ENCODE peak calls at places on chromosomes 3 and 15, in four cellular contexts. D is cardiac muscle cell, J is progenitor cell of endocrine pancreas, T is AG09319. M is an unnamed sample.

GRCh38 chr15:25056484-25057429 is 102.0 kb downstream of the SNRPN start:
- DNase-seq in J (peak), D (no peak), T (no peak), M (no peak)

GRCh38 chr15:62558640-62559039 is 393.6 kb upstream of the C2CD4B start:
- DNase-seq in D (no peak), T (no peak), J (no peak), M (no peak)

GRCh38 chr15:57732526-57733331 is 26.2 kb downstream of the POLR2M start:
- DNase-seq in J (peak), T (no peak), D (peak), M (peak)

GRCh38 chr15:93141373-93141790 is 52.4 kb upstream of the RGMA start:
- DNase-seq in D (no peak), T (no peak), J (no peak), M (no peak)

GRCh38 chr3:15309662-15310335 is 22.6 kb downstream of the SH3BP5 start:
- DNase-seq in T (no peak), D (no peak), J (no peak), M (no peak)

GRCh38 chr15:79028411-79028964 is 62.1 kb downstream of the RASGRF1 start:
- DNase-seq in T (no peak), J (peak), D (peak), M (peak)

GRCh38 chr3:188797045-188797444 is 374.7 kb upstream of the TPRG1 start:
- DNase-seq in D (no peak), T (no peak), J (no peak), M (no peak)

GRCh38 chr3:14507757-14508504 is 32.2 kb downstream of the GRIP2 start:
- DNase-seq in D (no peak), J (no peak), T (no peak), M (no peak)

GRCh38 chr3:31880020-31880419 is 101.0 kb downstream of the OSBPL10 start:
- DNase-seq in D (peak), J (no peak), T (no peak), M (no peak)

GRCh38 chr3:33962383-33962782 is 164.0 kb downstream of the PDCD6IP start:
- DNase-seq in D (no peak), T (no peak), J (no peak), M (no peak)

GRCh38 chr3:41223691-41224090 is 24.4 kb downstream of the CTNNB1 start:
- DNase-seq in J (no peak), D (no peak), T (no peak), M (no peak)

GRCh38 chr15:29226431-29227216 is 43.0 kb downstream of the NSMCE3 start:
- DNase-seq in D (no peak), J (no peak), T (no peak), M (peak)

GRCh38 chr15:77606142-77607034 is 26.3 kb downstream of the LINGO1 start:
- DNase-seq in T (no peak), D (peak), J (no peak), M (no peak)

GRCh38 chr15:59256538-59256937 is 49.9 kb downstream of the LDHAL6B start:
- DNase-seq in J (no peak), D (no peak), T (no peak), M (no peak)

GRCh38 chr3:45110185-45110833 is 35.9 kb downstream of the CDCP1 start:
- DNase-seq in J (no peak), T (no peak), D (no peak), M (peak)

GRCh38 chr3:176513604-176514003 is 683.7 kb downstream of the TBL1XR1 start:
- DNase-seq in D (peak), J (no peak), T (no peak), M (no peak)

GRCh38 chr15:88699861-88700260 is 61.0 kb downstream of the ISG20 start:
- DNase-seq in J (no peak), T (no peak), D (no peak), M (no peak)

GRCh38 chr15:80512729-80513670 is 108.8 kb downstream of the ARNT2 start:
- DNase-seq in T (no peak), D (peak), J (no peak), M (no peak)

GRCh38 chr3:191686626-191687025 is 225.7 kb downstream of the PYDC2 start:
- DNase-seq in J (no peak), D (no peak), T (no peak), M (no peak)

GRCh38 chr3:192409203-192409837 is 318.0 kb downstream of the FGF12 start:
- DNase-seq in T (no peak), J (peak), D (peak), M (peak)

GRCh38 chr15:30791239-30791638 is 112.5 kb upstream of the FAN1 start:
- DNase-seq in J (no peak), D (no peak), T (no peak), M (no peak)

GRCh38 chr3:46913644-46914043 is 36.1 kb downstream of the PTH1R start:
- DNase-seq in T (no peak), J (no peak), D (peak), M (no peak)

GRCh38 chr3:134033315-134033996 is 3.7 kb upstream of the SLCO2A1 start:
- DNase-seq in J (no peak), T (no peak), D (no peak), M (no peak)

GRCh38 chr3:63625161-63625560 is 27.3 kb upstream of the SNTN start:
- DNase-seq in J (no peak), D (peak), T (peak), M (no peak)

GRCh38 chr3:105032541-105032940 is 334.2 kb upstream of the ALCAM start:
- DNase-seq in D (no peak), T (no peak), J (no peak), M (no peak)

GRCh38 chr3:105030211-105030610 is 336.5 kb upstream of the ALCAM start:
- DNase-seq in T (no peak), D (no peak), J (no peak), M (no peak)

GRCh38 chr3:105039004-105039403 is 327.7 kb upstream of the ALCAM start:
- DNase-seq in D (no peak), J (no peak), T (no peak), M (no peak)

GRCh38 chr3:105033081-105033480 is 333.6 kb upstream of the ALCAM start:
- DNase-seq in J (no peak), T (no peak), D (no peak), M (no peak)
- TF ChIP-seq CTCF in J (no peak), T (no peak), D (no peak), M (no peak)

DNA sequence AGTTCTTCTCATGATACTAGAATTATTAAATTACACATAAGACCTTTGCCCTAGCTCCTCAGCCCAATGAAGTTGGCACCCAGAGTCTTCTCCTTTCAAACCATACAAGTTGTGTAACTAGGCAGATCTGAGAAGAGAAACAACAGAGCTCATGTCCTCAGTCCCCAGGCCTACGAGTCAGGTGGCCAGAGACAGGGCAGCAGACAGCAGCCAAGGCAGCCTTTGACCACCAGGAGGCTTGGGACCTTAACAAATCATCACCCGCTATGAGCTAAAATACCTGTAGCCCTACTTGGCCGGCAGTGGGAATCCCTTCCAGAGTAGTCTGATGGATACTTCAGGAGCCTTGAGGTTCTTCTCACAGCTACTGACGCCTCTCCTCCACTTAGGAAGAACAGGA is 18.3 kb downstream of the STIMATE start:
- DNase-seq in T (no peak), J (no peak), D (no peak), M (no peak)
- TF ChIP-seq CTCF in T (no peak), J (no peak), D (no peak), M (no peak)

DNA sequence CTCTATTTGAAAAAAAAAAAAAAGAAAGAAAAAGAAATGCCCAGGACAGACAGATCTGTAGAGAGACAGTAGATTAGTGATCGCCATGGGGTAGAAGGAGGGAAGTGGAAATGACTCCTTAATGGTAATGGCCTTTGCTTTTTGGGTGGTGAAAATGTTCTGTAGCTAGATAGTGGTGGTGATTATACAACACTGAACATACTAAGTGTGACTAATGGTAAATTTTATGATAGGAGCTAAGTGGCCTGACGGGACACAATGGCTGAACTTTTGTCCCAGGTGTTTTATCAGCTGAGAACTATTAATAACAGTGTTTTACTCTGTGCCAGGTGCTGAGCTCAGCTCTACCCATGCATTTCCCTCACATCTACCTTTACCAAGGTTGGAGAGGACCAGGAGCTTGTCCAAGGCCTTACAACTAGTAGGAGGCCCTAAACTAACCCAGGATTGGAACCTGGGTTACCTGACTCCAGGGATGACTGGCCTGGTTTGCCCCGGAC is 66.8 kb downstream of the TRIM71 start:
- DNase-seq in D (no peak), J (no peak), T (no peak), M (no peak)
- TF ChIP-seq CTCF in D (no peak), J (no peak), T (no peak), M (no peak)

DNA sequence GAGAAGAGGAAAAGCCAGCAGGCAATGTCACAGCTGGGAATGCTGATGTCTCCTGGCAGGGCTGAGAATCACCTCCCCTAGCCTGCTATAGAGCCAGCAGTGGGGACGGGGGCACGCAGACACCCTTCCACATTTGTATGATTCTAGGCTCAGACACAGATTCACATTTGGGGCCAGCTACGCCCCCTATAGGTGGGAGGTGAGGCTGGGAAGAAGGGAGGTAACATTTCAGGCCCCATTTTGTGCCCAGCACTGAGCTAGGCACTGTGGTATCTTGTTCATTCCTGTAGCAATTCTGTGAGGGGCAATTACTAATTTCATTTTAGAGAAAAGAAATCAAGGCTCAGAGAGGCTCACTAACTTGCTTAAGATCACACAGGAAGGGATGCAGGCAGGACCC is 15.9 kb upstream of the ACAD9 start:
- DNase-seq in T (no peak), J (no peak), D (no peak), M (no peak)
- TF ChIP-seq CTCF in T (peak), J (peak), D (peak), M (peak)

GRCh38 chr15:73237910-73238309 is 130.8 kb downstream of the HCN4 start:
- DNase-seq in T (no peak), D (no peak), J (no peak), M (no peak)

GRCh38 chr15:73240864-73241499 is 127.8 kb downstream of the HCN4 start:
- DNase-seq in T (peak), D (peak), J (peak), M (peak)

GRCh38 chr15:73244333-73244732 is 124.4 kb downstream of the HCN4 start:
- DNase-seq in D (no peak), T (no peak), J (no peak), M (peak)

GRCh38 chr15:73239564-73240208 is 129.1 kb downstream of the HCN4 start:
- DNase-seq in T (no peak), J (no peak), D (no peak), M (no peak)
- TF ChIP-seq CTCF in T (no peak), J (no peak), D (peak), M (no peak)

GRCh38 chr15:99059010-99059981 is 45.6 kb upstream of the SYNM start:
- DNase-seq in J (peak), D (peak), T (peak), M (peak)
- TF ChIP-seq CTCF in J (peak), D (peak), T (peak), M (peak)

GRCh38 chr3:115634052-115634451 is 10.7 kb downstream of the GAP43 start:
- DNase-seq in D (no peak), T (no peak), J (no peak), M (no peak)
- TF ChIP-seq CTCF in D (no peak), T (no peak), J (no peak), M (no peak)

DNA sequence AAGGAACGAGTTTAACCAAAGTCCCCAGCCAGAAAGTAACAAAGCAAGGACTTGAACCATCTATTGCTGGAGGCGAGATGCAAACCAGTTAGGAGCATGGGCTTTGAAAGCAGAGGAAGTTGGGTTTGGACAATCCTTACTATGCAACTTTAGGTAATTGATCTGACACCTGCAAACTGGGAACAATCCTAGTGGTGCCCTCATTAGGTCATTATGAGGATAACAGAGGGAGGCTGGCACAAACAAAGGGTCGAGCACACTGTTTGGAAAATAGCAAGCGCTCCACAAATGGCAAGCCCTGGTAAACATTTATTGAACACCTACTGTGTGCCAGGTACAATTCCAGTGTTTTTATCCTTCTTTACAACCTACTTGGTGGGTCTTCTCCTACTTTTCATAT is 45.6 kb downstream of the WNT5A start:
- DNase-seq in J (no peak), D (no peak), T (no peak), M (no peak)
- TF ChIP-seq CTCF in J (no peak), D (no peak), T (no peak), M (no peak)